ENCODE peak calls at places on chromosomes 4 and X, in four cellular contexts. One of them, this sample, is unnamed.

GRCh38 chr4:8224596-8225289 is 25.7 kb downstream of the SH3TC1 start:
- DNase-seq in A549: no peak
- DNase-seq in K562: no peak
- DNase-seq in H1: no peak
- DNase-seq in this sample: no peak

GRCh38 chr4:155900402-155900801 is 3.1 kb upstream of the TDO2 start:
- DNase-seq in A549: peak
- DNase-seq in K562: no peak
- DNase-seq in H1: no peak
- DNase-seq in this sample: no peak

GRCh38 chr4:41006141-41006540 is 208.2 kb downstream of the APBB2 start:
- DNase-seq in A549: no peak
- DNase-seq in K562: no peak
- DNase-seq in H1: no peak
- DNase-seq in this sample: no peak

GRCh38 chr4:169618286-169618685 is 2.1 kb upstream of the CLCN3 start:
- DNase-seq in A549: no peak
- DNase-seq in K562: no peak
- DNase-seq in H1: no peak
- DNase-seq in this sample: no peak

GRCh38 chrX:108121291-108121690 is 29.7 kb downstream of the ATG4A start:
- DNase-seq in A549: no peak
- DNase-seq in K562: no peak
- DNase-seq in H1: no peak
- DNase-seq in this sample: no peak

GRCh38 chr4:151548708-151549107 is 139.7 kb downstream of the FHIP1A start:
- DNase-seq in A549: no peak
- DNase-seq in K562: no peak
- DNase-seq in H1: no peak
- DNase-seq in this sample: no peak

GRCh38 chr4:177016541-177017141 is 223.9 kb upstream of the VEGFC start:
- DNase-seq in A549: no peak
- DNase-seq in K562: no peak
- DNase-seq in H1: no peak
- DNase-seq in this sample: no peak

GRCh38 chr4:140239311-140239710 is 85.3 kb upstream of the MAML3 start:
- DNase-seq in A549: no peak
- DNase-seq in K562: no peak
- DNase-seq in H1: no peak
- DNase-seq in this sample: no peak

GRCh38 chr4:14155803-14156202 is 528.3 kb upstream of the BOD1L1 start:
- DNase-seq in A549: no peak
- DNase-seq in K562: no peak
- DNase-seq in H1: no peak
- DNase-seq in this sample: no peak

GRCh38 chr4:90209922-90210321 is 82.7 kb downstream of the CCSER1 start:
- DNase-seq in A549: no peak
- DNase-seq in K562: no peak
- DNase-seq in H1: no peak
- DNase-seq in this sample: no peak

GRCh38 chrX:143429021-143429570 is 88.2 kb downstream of the SPANXN3 start:
- DNase-seq in A549: no peak
- DNase-seq in K562: no peak
- DNase-seq in H1: no peak
- DNase-seq in this sample: no peak

GRCh38 chrX:43718956-43719355 is 62.9 kb downstream of the MAOA start:
- DNase-seq in A549: no peak
- DNase-seq in K562: no peak
- DNase-seq in H1: no peak
- DNase-seq in this sample: no peak

GRCh38 chrX:69021561-69021960 is 143.7 kb downstream of the PJA1 start:
- DNase-seq in A549: no peak
- DNase-seq in K562: no peak
- DNase-seq in H1: no peak
- DNase-seq in this sample: no peak

GRCh38 chr4:73653695-73654106 is 33.5 kb upstream of the RASSF6 start:
- DNase-seq in A549: peak
- DNase-seq in K562: peak
- DNase-seq in H1: no peak
- DNase-seq in this sample: peak

GRCh38 chrX:46953597-46953996 is 41.4 kb downstream of the JADE3 start:
- DNase-seq in A549: peak
- DNase-seq in K562: no peak
- DNase-seq in H1: no peak
- DNase-seq in this sample: peak

GRCh38 chr4:70728096-70728495 is 6.3 kb downstream of the RUFY3 start:
- DNase-seq in A549: no peak
- DNase-seq in K562: no peak
- DNase-seq in H1: no peak
- DNase-seq in this sample: no peak

GRCh38 chrX:108186811-108187210 is 95.2 kb downstream of the ATG4A start:
- DNase-seq in A549: peak
- DNase-seq in K562: no peak
- DNase-seq in H1: no peak
- DNase-seq in this sample: peak

GRCh38 chr4:148986951-148987350 is 544.7 kb upstream of the NR3C2 start:
- DNase-seq in A549: no peak
- DNase-seq in K562: no peak
- DNase-seq in H1: no peak
- DNase-seq in this sample: no peak

GRCh38 chr4:150827226-150827625 is 187.9 kb downstream of the LRBA start:
- DNase-seq in A549: no peak
- DNase-seq in K562: no peak
- DNase-seq in H1: no peak
- DNase-seq in this sample: no peak

DNA sequence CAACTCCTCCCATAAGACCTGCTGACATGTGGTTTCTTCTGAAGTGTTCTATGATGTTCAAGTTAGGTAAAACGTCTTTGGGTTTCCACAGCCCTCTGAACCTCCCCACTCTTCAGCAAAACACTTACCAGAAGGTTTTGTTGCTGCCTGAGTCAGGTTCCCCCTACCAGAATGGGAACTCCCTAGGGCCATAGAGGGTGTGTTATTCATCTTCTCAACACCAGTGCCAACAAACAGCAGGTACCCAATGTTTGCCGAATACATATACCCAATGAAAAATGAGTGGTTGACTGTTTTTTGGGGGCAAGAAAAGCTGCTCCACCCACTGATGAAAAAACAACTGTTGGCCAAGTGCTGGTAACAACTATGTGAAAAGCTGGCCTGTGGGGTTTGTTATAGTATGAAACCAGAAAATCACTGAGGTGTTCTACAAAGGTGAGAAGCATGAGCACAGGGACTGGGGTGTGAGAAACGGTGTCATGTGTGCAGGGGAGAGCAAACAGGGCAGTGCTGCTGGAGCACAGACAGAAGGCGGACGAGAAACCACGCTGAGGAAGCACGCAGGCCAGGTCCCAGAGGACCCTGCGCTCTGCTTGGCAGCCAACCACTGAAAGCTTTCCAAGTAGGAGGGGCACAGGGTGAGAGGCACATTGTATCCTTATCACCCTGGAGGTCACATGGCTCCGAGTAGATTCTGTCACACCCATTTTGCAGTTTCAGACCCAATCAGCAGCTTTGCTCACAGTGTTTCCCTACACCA is 28.8 kb downstream of the ATP8A1 start:
- DNase-seq in A549: peak
- DNase-seq in K562: no peak
- DNase-seq in H1: no peak
- DNase-seq in this sample: no peak
- TF ChIP-seq RNF2 in A549: no peak
- TF ChIP-seq RNF2 in K562: no peak
- TF ChIP-seq RNF2 in H1: no peak
- TF ChIP-seq RNF2 in this sample: no peak

DNA sequence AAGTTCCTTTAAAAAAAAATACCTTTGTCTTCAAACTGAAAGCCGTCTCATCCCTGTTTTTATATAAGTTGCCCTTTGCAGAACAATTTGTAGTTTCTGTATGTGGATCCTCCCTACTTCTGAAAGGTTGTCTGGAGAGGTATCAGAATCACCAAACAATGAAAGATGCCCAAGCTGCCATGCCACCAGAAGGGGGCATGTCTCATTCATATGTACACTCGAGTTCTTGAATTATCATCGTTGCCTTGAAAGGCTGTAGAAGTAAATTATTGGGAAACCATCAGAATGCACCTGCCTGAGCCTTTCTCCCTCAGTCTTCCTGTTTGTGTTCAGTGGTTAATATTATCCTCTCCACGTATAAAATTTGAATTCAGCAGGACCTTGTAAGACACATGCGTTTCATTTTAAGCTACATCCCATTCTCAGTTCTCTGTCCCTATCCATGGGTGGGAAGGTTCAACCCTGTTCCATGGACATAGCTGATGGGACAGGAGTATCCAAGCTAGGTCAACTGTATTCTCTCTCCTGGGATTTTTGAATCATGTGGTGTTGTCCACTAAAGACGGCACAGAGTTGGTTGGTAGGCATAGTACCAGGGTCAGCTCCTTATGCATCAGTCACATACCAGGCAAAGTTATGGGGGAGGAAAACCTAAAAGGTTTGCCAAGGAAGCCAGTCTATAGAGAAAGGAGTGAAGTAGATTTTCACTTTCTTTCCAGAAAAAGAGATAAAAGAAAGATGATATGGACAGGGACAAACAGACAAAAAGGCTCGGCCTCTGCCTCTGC is 24.0 kb downstream of the GALNT7 start:
- DNase-seq in A549: peak
- DNase-seq in K562: no peak
- DNase-seq in H1: no peak
- DNase-seq in this sample: no peak
- TF ChIP-seq RNF2 in A549: no peak
- TF ChIP-seq RNF2 in K562: no peak
- TF ChIP-seq RNF2 in H1: no peak
- TF ChIP-seq RNF2 in this sample: no peak

GRCh38 chrX:95718746-95719145 is 965.9 kb upstream of the DIAPH2 start:
- DNase-seq in A549: no peak
- DNase-seq in K562: no peak
- DNase-seq in H1: no peak
- DNase-seq in this sample: no peak
- TF ChIP-seq RNF2 in A549: no peak
- TF ChIP-seq RNF2 in K562: no peak
- TF ChIP-seq RNF2 in H1: no peak
- TF ChIP-seq RNF2 in this sample: no peak

GRCh38 chrX:71128166-71128833 is 9.9 kb downstream of the MED12 start:
- DNase-seq in A549: peak
- DNase-seq in K562: no peak
- DNase-seq in H1: no peak
- DNase-seq in this sample: no peak
- TF ChIP-seq RNF2 in A549: no peak
- TF ChIP-seq RNF2 in K562: no peak
- TF ChIP-seq RNF2 in H1: no peak
- TF ChIP-seq RNF2 in this sample: no peak

GRCh38 chrX:13868481-13869040 is 51.7 kb upstream of the GPM6B start:
- DNase-seq in A549: no peak
- DNase-seq in K562: no peak
- DNase-seq in H1: no peak
- DNase-seq in this sample: no peak
- TF ChIP-seq RNF2 in A549: no peak
- TF ChIP-seq RNF2 in K562: no peak
- TF ChIP-seq RNF2 in H1: no peak
- TF ChIP-seq RNF2 in this sample: no peak

GRCh38 chrX:349702-350101 is 31.1 kb upstream of the GTPBP6 start:
- DNase-seq in A549: no peak
- DNase-seq in K562: no peak
- DNase-seq in H1: no peak
- DNase-seq in this sample: no peak
- TF ChIP-seq RNF2 in A549: no peak
- TF ChIP-seq RNF2 in K562: no peak
- TF ChIP-seq RNF2 in H1: no peak
- TF ChIP-seq RNF2 in this sample: no peak

GRCh38 chr4:38926917-38927316 is 59.3 kb downstream of the FAM114A1 start:
- DNase-seq in A549: no peak
- DNase-seq in K562: no peak
- DNase-seq in H1: no peak
- DNase-seq in this sample: no peak

GRCh38 chr4:38924266-38924827 is 56.7 kb downstream of the FAM114A1 start:
- DNase-seq in A549: no peak
- DNase-seq in K562: no peak
- DNase-seq in H1: no peak
- DNase-seq in this sample: no peak

GRCh38 chr4:38923746-38924145 is 56.1 kb downstream of the FAM114A1 start:
- DNase-seq in A549: no peak
- DNase-seq in K562: no peak
- DNase-seq in H1: no peak
- DNase-seq in this sample: no peak

GRCh38 chr4:38928886-38929285 is 61.3 kb downstream of the FAM114A1 start:
- DNase-seq in A549: no peak
- DNase-seq in K562: no peak
- DNase-seq in H1: no peak
- DNase-seq in this sample: no peak

GRCh38 chr4:38925492-38926418 is 58.1 kb downstream of the FAM114A1 start:
- DNase-seq in A549: no peak
- DNase-seq in K562: no peak
- DNase-seq in H1: no peak
- DNase-seq in this sample: no peak
- TF ChIP-seq RNF2 in A549: no peak
- TF ChIP-seq RNF2 in K562: no peak
- TF ChIP-seq RNF2 in H1: no peak
- TF ChIP-seq RNF2 in this sample: no peak